ENCODE peak calls at places on chromosome 1, in eight cellular contexts. Q is activated CD4-positive, alpha-beta T cell treated with anti-CD3 and anti-CD28 coated beads, Interleukin-2, amount 50 U/mL, for 48 hours; G is GM13977; W is left cardiac atrium; D is neuronal stem cell; S is HTR-8/SVneo; E is fibroblast of mammary gland; K is ACHN. F is an unnamed sample.

GRCh38 chr1:208162903-208163302 is 81.3 kb downstream of the PLXNA2 start:
- DNase-seq in G (no peak), Q (no peak), K (no peak), S (no peak), E (no peak), W (no peak), D (no peak), F (no peak)

GRCh38 chr1:115832651-115833050 is 8.3 kb downstream of the NHLH2 start:
- DNase-seq in S (no peak), E (no peak), K (no peak), G (no peak), D (no peak), W (no peak), Q (no peak), F (no peak)

GRCh38 chr1:219031821-219032220 is 141.9 kb upstream of the LYPLAL1 start:
- DNase-seq in S (no peak), W (no peak), D (no peak), G (no peak), Q (no peak), K (no peak), E (peak), F (no peak)

GRCh38 chr1:63115527-63115926 is 206.8 kb upstream of the FOXD3 start:
- DNase-seq in E (no peak), G (no peak), D (no peak), S (no peak), W (no peak), K (no peak), Q (no peak), F (no peak)

GRCh38 chr1:81439046-81439823 is 361.5 kb upstream of the ADGRL2 start:
- DNase-seq in D (no peak), S (no peak), E (no peak), Q (no peak), K (no peak), G (peak), W (no peak), F (no peak)

GRCh38 chr1:117595993-117596720 is 9.7 kb upstream of the TENT5C start:
- DNase-seq in G (no peak), K (no peak), S (no peak), Q (no peak), E (no peak), W (no peak), D (no peak), F (no peak)

GRCh38 chr1:202193614-202194327 is at the start of gene LGR6:
- DNase-seq in S (no peak), Q (no peak), K (no peak), G (no peak), D (no peak), E (no peak), W (no peak), F (no peak)

GRCh38 chr1:21906173-21907078 is 30.7 kb downstream of the HSPG2 start:
- DNase-seq in D (no peak), E (peak), G (no peak), K (no peak), Q (no peak), W (peak), S (no peak), F (no peak)

GRCh38 chr1:117630423-117630998 is 24.7 kb downstream of the TENT5C start:
- DNase-seq in E (no peak), K (no peak), S (no peak), Q (no peak), G (no peak), D (no peak), W (peak), F (no peak)

GRCh38 chr1:51541313-51542050 is 22.4 kb upstream of the EPS15 start:
- DNase-seq in D (no peak), E (peak), G (no peak), Q (no peak), K (no peak), W (no peak), S (peak), F (no peak)

GRCh38 chr1:151340870-151341754 is 5.9 kb downstream of the RFX5 start:
- DNase-seq in D (peak), E (peak), W (no peak), Q (peak), S (peak), G (no peak), K (peak), F (peak)

GRCh38 chr1:207444514-207445208 is 9.5 kb upstream of the CR2 start:
- DNase-seq in D (no peak), W (no peak), E (no peak), S (no peak), K (no peak), G (no peak), Q (no peak), F (no peak)

GRCh38 chr1:226100436-226101347 is 38.2 kb downstream of the H3-3A start:
- DNase-seq in K (peak), D (no peak), G (no peak), W (peak), S (peak), E (peak), Q (peak), F (peak)

GRCh38 chr1:210755991-210756669 is 377.8 kb downstream of the KCNH1 start:
- DNase-seq in E (no peak), D (no peak), Q (no peak), S (no peak), G (no peak), K (no peak), W (no peak), F (no peak)

GRCh38 chr1:91523462-91523861 is 22.8 kb downstream of the CDC7 start:
- DNase-seq in E (no peak), G (no peak), W (no peak), K (peak), D (no peak), S (no peak), Q (peak), F (peak)

GRCh38 chr1:2874207-2875165 is 73.0 kb upstream of the TTC34 start:
- DNase-seq in E (no peak), S (no peak), K (no peak), G (no peak), D (no peak), W (no peak), Q (no peak), F (no peak)

GRCh38 chr1:234724517-234725176 is 114.7 kb upstream of the IRF2BP2 start:
- DNase-seq in E (no peak), D (no peak), K (no peak), W (peak), Q (peak), S (no peak), G (peak), F (peak)

GRCh38 chr1:117664314-117664713 is 58.5 kb downstream of the TENT5C start:
- DNase-seq in D (no peak), W (no peak), K (no peak), E (no peak), Q (no peak), S (no peak), G (peak), F (peak)

GRCh38 chr1:223135176-223135575 is 7.9 kb downstream of the TLR5 start:
- DNase-seq in D (no peak), E (peak), K (peak), W (peak), S (no peak), G (no peak), Q (no peak), F (no peak)

GRCh38 chr1:9887070-9887469 is 23.0 kb downstream of the CTNNBIP1 start:
- DNase-seq in Q (no peak), E (no peak), G (no peak), W (no peak), S (no peak), K (no peak), D (no peak), F (no peak)

GRCh38 chr1:217322834-217323233 is 308.1 kb downstream of the GPATCH2 start:
- DNase-seq in E (no peak), S (no peak), K (no peak), G (peak), W (no peak), D (no peak), Q (no peak), F (no peak)

GRCh38 chr1:72105201-72105600 is 177.1 kb downstream of the NEGR1 start:
- DNase-seq in Q (no peak), G (no peak), D (no peak), S (no peak), E (no peak), W (no peak), K (peak), F (no peak)

GRCh38 chr1:41936107-41936506 is 17.4 kb upstream of the HIVEP3 start:
- DNase-seq in S (no peak), D (no peak), Q (no peak), W (no peak), K (peak), E (peak), G (no peak), F (no peak)

GRCh38 chr1:161198877-161199431 is at the start of gene ADAMTS4:
- DNase-seq in K (no peak), S (no peak), E (peak), G (no peak), W (peak), D (no peak), Q (no peak), F (no peak)

GRCh38 chr1:11535761-11536572 is 57.0 kb downstream of the DISP3 start:
- DNase-seq in W (no peak), D (no peak), G (no peak), S (no peak), Q (no peak), K (no peak), E (peak), F (no peak)

GRCh38 chr1:24294228-24294672 is 24.9 kb upstream of the GRHL3 start:
- DNase-seq in S (peak), E (peak), K (no peak), W (peak), Q (no peak), D (no peak), G (no peak), F (no peak)

GRCh38 chr1:2300004-2300771 is 72.1 kb downstream of the SKI start:
- DNase-seq in Q (peak), K (no peak), W (no peak), E (no peak), G (peak), D (no peak), S (no peak), F (peak)

GRCh38 chr1:53656916-53657170 is 82.1 kb downstream of the GLIS1 start:
- DNase-seq in K (no peak), S (no peak), W (no peak), E (no peak), D (no peak), G (no peak), Q (no peak), F (no peak)

GRCh38 chr1:72186733-72187307 is 95.5 kb downstream of the NEGR1 start:
- DNase-seq in Q (no peak), D (no peak), W (no peak), S (no peak), K (peak), G (no peak), E (peak), F (no peak)

GRCh38 chr1:7620196-7620595 is 150.9 kb upstream of the VAMP3 start:
- DNase-seq in W (no peak), K (no peak), G (no peak), D (no peak), E (no peak), S (no peak), Q (no peak), F (no peak)